ENCODE peak calls at places on chromosome 11, in four cellular contexts. L is Calu3; V is left ventricle myocardium superior; I is stimulated activated naive CD4-positive, alpha-beta T cell. U is an unnamed sample.

GRCh38 chr11:66100272-66101037 is 30.4 kb downstream of the PACS1 start:
- DNase-seq in L (no peak), V (peak), I (peak), U (peak)

GRCh38 chr11:117814766-117815261 is 9.7 kb downstream of the FXYD2 start:
- DNase-seq in L (peak), V (peak), I (peak), U (no peak)

GRCh38 chr11:115676768-115677167 is 172.6 kb upstream of the CADM1 start:
- DNase-seq in L (no peak), V (no peak), I (no peak), U (no peak)

GRCh38 chr11:92776676-92777075 is 192.8 kb upstream of the MTNR1B start:
- DNase-seq in L (no peak), V (peak), I (no peak), U (no peak)

GRCh38 chr11:335779-336665 is 15.4 kb upstream of the IFITM3 start:
- DNase-seq in L (no peak), V (peak), I (no peak), U (no peak)

GRCh38 chr11:92804388-92804787 is 165.1 kb upstream of the MTNR1B start:
- DNase-seq in L (no peak), V (no peak), I (no peak), U (no peak)

GRCh38 chr11:27472398-27473016 is at the start of gene LGR4:
- DNase-seq in L (peak), V (peak), I (peak), U (peak)

GRCh38 chr11:111635706-111636045 is 33.4 kb downstream of the SIK2 start:
- DNase-seq in L (no peak), V (peak), I (no peak), U (peak)

GRCh38 chr11:118634435-118635236 is 27.2 kb downstream of the PHLDB1 start:
- DNase-seq in L (peak), V (peak), I (no peak), U (no peak)

GRCh38 chr11:23947883-23948282 is 549.0 kb upstream of the LUZP2 start:
- DNase-seq in L (no peak), V (no peak), I (no peak), U (no peak)

GRCh38 chr11:118592616-118593367 is 14.6 kb upstream of the PHLDB1 start:
- DNase-seq in L (no peak), V (no peak), I (no peak), U (peak)

GRCh38 chr11:41996558-41996957 is 537.1 kb upstream of the LRRC4C start:
- DNase-seq in L (no peak), V (no peak), I (no peak), U (no peak)

GRCh38 chr11:65849771-65850216 is 8.2 kb downstream of the CFL1 start:
- DNase-seq in L (no peak), V (no peak), I (no peak), U (no peak)

GRCh38 chr11:60168306-60168705 is 14.6 kb downstream of the MS4A6A start:
- DNase-seq in L (peak), V (no peak), I (no peak), U (no peak)

GRCh38 chr11:13294771-13295579 is 17.4 kb downstream of the BMAL1 start:
- DNase-seq in L (no peak), V (peak), I (no peak), U (no peak)

GRCh38 chr11:2825261-2825885 is 60.2 kb downstream of the CDKN1C start:
- DNase-seq in L (peak), V (peak), I (no peak), U (no peak)

GRCh38 chr11:57155838-57156583 is 25.7 kb upstream of the LRRC55 start:
- DNase-seq in L (no peak), V (no peak), I (no peak), U (no peak)

GRCh38 chr11:87122852-87123251 is 85.1 kb downstream of the TMEM135 start:
- DNase-seq in L (no peak), V (no peak), I (no peak), U (no peak)

GRCh38 chr11:12679471-12679870 is 5.2 kb downstream of the TEAD1 start:
- DNase-seq in L (no peak), V (no peak), I (no peak), U (no peak)

GRCh38 chr11:63874511-63874910 is 35.6 kb downstream of the MARK2 start:
- DNase-seq in L (no peak), V (peak), I (no peak), U (no peak)

GRCh38 chr11:64747961-64748715 is 4.2 kb upstream of the RASGRP2 start:
- DNase-seq in L (no peak), V (no peak), I (no peak), U (no peak)

GRCh38 chr11:120013325-120014250 is 124.3 kb downstream of the TRIM29 start:
- DNase-seq in L (peak), V (peak), I (no peak), U (peak)

GRCh38 chr11:77175021-77175842 is 47.2 kb downstream of the MYO7A start:
- DNase-seq in L (no peak), V (peak), I (no peak), U (no peak)

GRCh38 chr11:78952188-78952587 is 377.5 kb upstream of the NARS2 start:
- DNase-seq in L (no peak), V (no peak), I (no peak), U (no peak)

GRCh38 chr11:1913271-1914060 is 6.0 kb upstream of the TNNT3 start:
- DNase-seq in L (no peak), V (no peak), I (no peak), U (no peak)